ENCODE peak calls at places on chromosome 10, in four cellular contexts. One of them, this sample, is unnamed. For H3K79me2, the result is how much of the 10 kb centered on the place peaks cover.

GRCh38 chr10:18618995-18619394 is 32.4 kb downstream of the NSUN6 start:
- DNase-seq in GM23338: no peak
- DNase-seq in PC-3: no peak
- DNase-seq in OCI-LY7: no peak
- DNase-seq in this sample: no peak

GRCh38 chr10:124743188-124744046 is 761 bp downstream of the FAM53B start:
- DNase-seq in PC-3: peak
- DNase-seq in OCI-LY7: peak
- DNase-seq in GM23338: peak
- DNase-seq in this sample: peak

GRCh38 chr10:73865459-73866442 is 8.6 kb downstream of the CAMK2G start:
- DNase-seq in OCI-LY7: peak
- DNase-seq in GM23338: no peak
- DNase-seq in PC-3: no peak
- DNase-seq in this sample: no peak

GRCh38 chr10:13352519-13352918 is 4.4 kb upstream of the SEPHS1 start:
- DNase-seq in OCI-LY7: peak
- DNase-seq in GM23338: peak
- DNase-seq in PC-3: no peak
- DNase-seq in this sample: no peak

GRCh38 chr10:70784476-70784875 is 701 bp downstream of the TBATA start:
- DNase-seq in GM23338: no peak
- DNase-seq in OCI-LY7: no peak
- DNase-seq in PC-3: peak
- DNase-seq in this sample: no peak

GRCh38 chr10:120575411-120575810 is 118.4 kb downstream of the PLPP4 start:
- DNase-seq in GM23338: no peak
- DNase-seq in PC-3: no peak
- DNase-seq in OCI-LY7: no peak
- DNase-seq in this sample: no peak

GRCh38 chr10:81843042-81843441 is 32.0 kb upstream of the NRG3 start:
- DNase-seq in OCI-LY7: no peak
- DNase-seq in GM23338: peak
- DNase-seq in PC-3: no peak
- DNase-seq in this sample: no peak

GRCh38 chr10:48671914-48672595 is 12.6 kb upstream of the WDFY4 start:
- DNase-seq in OCI-LY7: peak
- DNase-seq in PC-3: no peak
- DNase-seq in GM23338: no peak
- DNase-seq in this sample: no peak

GRCh38 chr10:49222170-49222569 is 34.0 kb upstream of the TMEM273 start:
- DNase-seq in OCI-LY7: peak
- DNase-seq in PC-3: peak
- DNase-seq in GM23338: no peak
- DNase-seq in this sample: no peak

DNA sequence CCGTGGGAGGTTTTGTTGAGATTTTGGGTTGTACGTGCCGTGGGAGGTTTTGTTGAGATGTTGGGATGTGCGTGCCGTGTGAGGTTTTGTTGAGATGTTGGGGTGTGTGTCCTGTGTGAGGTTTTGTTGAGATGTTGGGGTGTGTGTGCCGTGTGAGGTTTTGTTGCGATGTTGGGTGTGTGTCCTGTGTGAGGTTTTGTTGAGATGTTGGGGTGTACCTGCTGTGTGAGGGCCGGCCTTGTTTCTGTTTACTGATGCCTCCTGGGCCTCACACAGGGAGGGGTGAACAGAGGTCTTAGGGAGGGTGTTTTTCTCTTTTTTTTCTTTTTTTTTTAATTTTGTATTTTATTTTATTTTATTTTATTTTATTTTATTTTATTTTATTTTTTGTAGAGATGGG is 36.7 kb downstream of the INPP5A start:
- DNase-seq in PC-3: no peak
- DNase-seq in OCI-LY7: no peak
- DNase-seq in GM23338: no peak
- DNase-seq in this sample: no peak
- H3K79me2 ChIP-seq in PC-3: under half
- H3K79me2 ChIP-seq in OCI-LY7: under half
- H3K79me2 ChIP-seq in GM23338: under half
- H3K79me2 ChIP-seq in this sample: half or more

DNA sequence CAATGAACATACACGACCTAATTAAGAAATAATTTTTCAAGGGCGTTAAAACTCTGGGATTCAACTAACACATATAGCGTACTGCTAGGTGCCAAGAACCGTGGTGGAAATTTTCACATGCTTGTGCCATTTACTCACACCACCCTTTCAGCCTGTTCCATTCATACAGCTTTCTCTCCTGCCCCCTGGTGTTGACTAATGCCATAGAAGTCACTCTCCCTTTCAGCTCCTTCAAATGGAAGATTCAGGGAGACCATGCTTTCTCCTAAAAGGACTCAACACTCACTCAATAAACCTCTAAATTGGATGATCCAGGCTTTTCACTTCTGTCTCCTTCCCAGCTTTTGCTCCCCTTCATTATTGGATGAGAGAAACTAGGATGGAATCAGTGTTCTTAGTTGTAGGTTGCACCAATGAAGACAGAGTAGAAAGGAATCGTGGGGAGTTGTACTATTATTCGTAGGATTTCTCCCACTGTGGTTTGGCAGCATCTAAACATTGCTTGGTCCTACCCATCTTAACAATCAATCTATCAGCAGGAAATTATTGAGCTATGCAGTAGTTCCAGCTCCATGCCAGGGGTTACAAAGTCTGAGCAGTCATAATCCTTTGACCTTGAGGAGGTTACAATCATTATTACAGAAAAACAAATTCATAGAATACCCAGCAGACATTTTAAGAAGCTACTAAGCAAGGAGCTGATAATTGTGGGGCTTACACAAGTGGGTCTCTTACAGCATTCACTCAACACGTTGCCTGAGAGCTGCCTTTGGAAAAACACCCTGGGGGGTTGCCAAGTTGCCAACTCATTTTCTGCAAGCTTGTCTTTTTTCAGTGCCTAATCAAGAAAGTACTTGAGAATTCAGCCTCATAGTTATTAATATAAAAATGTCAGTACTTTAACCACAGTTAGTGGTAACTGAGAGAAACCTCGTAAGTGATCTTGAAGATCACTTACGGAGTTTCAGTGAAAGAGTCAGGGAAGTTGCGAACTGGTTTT is 2.8 kb upstream of the PPP1R3C start:
- DNase-seq in PC-3: peak
- DNase-seq in OCI-LY7: peak
- DNase-seq in GM23338: peak
- DNase-seq in this sample: peak
- TF ChIP-seq EZH2phosphoT487 in PC-3: no peak
- TF ChIP-seq EZH2phosphoT487 in OCI-LY7: no peak
- TF ChIP-seq EZH2phosphoT487 in GM23338: no peak
- TF ChIP-seq EZH2phosphoT487 in this sample: no peak

GRCh38 chr10:96641896-96642295 is 55.1 kb upstream of the TM9SF3 start:
- DNase-seq in GM23338: no peak
- DNase-seq in OCI-LY7: no peak
- DNase-seq in PC-3: no peak
- DNase-seq in this sample: no peak

GRCh38 chr10:96641396-96641795 is 54.6 kb upstream of the TM9SF3 start:
- DNase-seq in PC-3: no peak
- DNase-seq in OCI-LY7: no peak
- DNase-seq in GM23338: no peak
- DNase-seq in this sample: no peak

GRCh38 chr10:96642530-96642929 is 55.7 kb upstream of the TM9SF3 start:
- DNase-seq in PC-3: no peak
- DNase-seq in GM23338: no peak
- DNase-seq in OCI-LY7: no peak
- DNase-seq in this sample: no peak

GRCh38 chr10:96643920-96644319 is 57.1 kb upstream of the TM9SF3 start:
- DNase-seq in OCI-LY7: no peak
- DNase-seq in PC-3: no peak
- DNase-seq in GM23338: no peak
- DNase-seq in this sample: no peak

GRCh38 chr10:96642973-96643372 is 56.2 kb upstream of the TM9SF3 start:
- DNase-seq in GM23338: peak
- DNase-seq in PC-3: peak
- DNase-seq in OCI-LY7: peak
- DNase-seq in this sample: peak
- H3K79me2 ChIP-seq in GM23338: under half
- H3K79me2 ChIP-seq in PC-3: under half
- H3K79me2 ChIP-seq in OCI-LY7: under half
- H3K79me2 ChIP-seq in this sample: under half

GRCh38 chr10:128898133-128898915 is 568.7 kb upstream of the MGMT start:
- DNase-seq in GM23338: peak
- DNase-seq in PC-3: no peak
- DNase-seq in OCI-LY7: no peak
- DNase-seq in this sample: no peak

GRCh38 chr10:128898916-128899195 is 568.2 kb upstream of the MGMT start:
- DNase-seq in GM23338: no peak
- DNase-seq in PC-3: no peak
- DNase-seq in OCI-LY7: no peak
- DNase-seq in this sample: no peak

GRCh38 chr10:128900456-128900855 is 566.6 kb upstream of the MGMT start:
- DNase-seq in GM23338: no peak
- DNase-seq in PC-3: no peak
- DNase-seq in OCI-LY7: no peak
- DNase-seq in this sample: no peak

GRCh38 chr10:128897414-128897928 is 569.6 kb upstream of the MGMT start:
- DNase-seq in PC-3: no peak
- DNase-seq in OCI-LY7: no peak
- DNase-seq in GM23338: peak
- DNase-seq in this sample: no peak

DNA sequence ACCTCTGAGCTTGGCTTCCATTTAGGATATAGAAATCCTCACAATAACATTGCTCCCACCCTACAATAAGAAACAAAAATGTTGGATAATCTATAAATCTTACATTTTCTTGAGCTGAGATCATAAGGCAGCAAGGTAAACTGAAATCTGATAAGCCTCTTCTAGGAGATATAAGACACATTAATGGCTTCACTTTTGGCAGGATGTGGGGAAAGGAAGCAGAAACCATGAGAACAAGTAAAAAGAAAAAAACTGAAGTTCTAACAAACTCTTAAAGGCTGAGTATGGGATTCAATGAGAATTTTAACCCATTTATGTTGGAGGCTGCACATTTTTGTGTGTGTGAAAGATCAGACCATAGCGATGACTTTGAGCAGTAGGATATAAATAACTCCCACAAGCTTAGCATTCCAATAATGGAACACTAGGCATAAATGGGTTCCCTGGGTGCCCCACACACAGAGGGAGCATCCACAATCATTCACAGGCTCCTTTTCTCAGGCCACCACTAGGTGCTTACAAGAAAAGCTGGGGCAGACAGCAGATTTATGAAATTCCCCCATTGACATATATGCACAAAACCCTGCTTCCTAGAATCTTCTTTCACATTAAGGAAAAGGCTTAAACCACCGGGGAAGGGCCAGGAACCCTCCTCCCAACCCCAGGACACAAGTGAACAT is 564.9 kb upstream of the MGMT start:
- DNase-seq in GM23338: no peak
- DNase-seq in OCI-LY7: no peak
- DNase-seq in PC-3: no peak
- DNase-seq in this sample: no peak
- TF ChIP-seq EZH2phosphoT487 in GM23338: no peak
- TF ChIP-seq EZH2phosphoT487 in OCI-LY7: no peak
- TF ChIP-seq EZH2phosphoT487 in PC-3: no peak
- TF ChIP-seq EZH2phosphoT487 in this sample: no peak

GRCh38 chr10:114837690-114838089 is 16.1 kb downstream of the FHIP2A start:
- DNase-seq in GM23338: no peak
- DNase-seq in PC-3: no peak
- DNase-seq in OCI-LY7: no peak
- DNase-seq in this sample: no peak
- H3K79me2 ChIP-seq in GM23338: under half
- H3K79me2 ChIP-seq in PC-3: under half
- H3K79me2 ChIP-seq in OCI-LY7: under half
- H3K79me2 ChIP-seq in this sample: under half

GRCh38 chr10:119267384-119267783 is 60.0 kb downstream of the GRK5 start:
- DNase-seq in PC-3: no peak
- DNase-seq in OCI-LY7: no peak
- DNase-seq in GM23338: no peak
- DNase-seq in this sample: no peak

GRCh38 chr10:119268428-119268827 is 61.1 kb downstream of the GRK5 start:
- DNase-seq in GM23338: no peak
- DNase-seq in PC-3: no peak
- DNase-seq in OCI-LY7: no peak
- DNase-seq in this sample: no peak

GRCh38 chr10:119270893-119271361 is 63.6 kb downstream of the GRK5 start:
- DNase-seq in OCI-LY7: no peak
- DNase-seq in PC-3: peak
- DNase-seq in GM23338: no peak
- DNase-seq in this sample: peak

GRCh38 chr10:119269737-119270136 is 62.4 kb downstream of the GRK5 start:
- DNase-seq in OCI-LY7: no peak
- DNase-seq in PC-3: no peak
- DNase-seq in GM23338: no peak
- DNase-seq in this sample: no peak

GRCh38 chr10:119268871-119269506 is 61.6 kb downstream of the GRK5 start:
- DNase-seq in GM23338: no peak
- DNase-seq in PC-3: no peak
- DNase-seq in OCI-LY7: no peak
- DNase-seq in this sample: no peak
- TF ChIP-seq EZH2phosphoT487 in GM23338: no peak
- TF ChIP-seq EZH2phosphoT487 in PC-3: no peak
- TF ChIP-seq EZH2phosphoT487 in OCI-LY7: no peak
- TF ChIP-seq EZH2phosphoT487 in this sample: no peak

GRCh38 chr10:21445161-21445560 is 80.3 kb downstream of the SKIDA1 start:
- DNase-seq in PC-3: no peak
- DNase-seq in GM23338: no peak
- DNase-seq in OCI-LY7: no peak
- DNase-seq in this sample: no peak
- H3K79me2 ChIP-seq in PC-3: under half
- H3K79me2 ChIP-seq in GM23338: under half
- H3K79me2 ChIP-seq in OCI-LY7: under half
- H3K79me2 ChIP-seq in this sample: under half

DNA sequence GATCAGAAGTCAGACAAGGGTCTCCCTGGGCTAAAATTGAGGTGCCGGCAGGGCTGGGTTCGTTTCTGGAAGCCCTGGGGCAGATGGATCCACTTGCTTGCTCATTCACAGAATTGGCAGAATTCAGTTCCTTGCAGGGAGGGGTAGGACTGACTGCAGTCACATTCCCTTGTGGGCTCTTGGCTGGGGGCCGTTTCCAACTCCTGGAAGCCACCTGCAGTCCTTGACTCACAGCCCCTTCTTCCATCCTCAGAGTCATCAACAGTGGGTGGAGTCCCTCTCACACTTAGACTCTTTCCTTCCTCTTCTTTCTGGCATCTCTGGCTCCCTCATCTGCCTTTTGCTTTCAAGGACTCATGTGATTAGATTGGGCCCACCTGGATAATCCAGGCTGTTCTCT is 54.6 kb upstream of the NANOS1 start:
- DNase-seq in GM23338: no peak
- DNase-seq in OCI-LY7: no peak
- DNase-seq in PC-3: no peak
- DNase-seq in this sample: no peak
- TF ChIP-seq EZH2phosphoT487 in GM23338: no peak
- TF ChIP-seq EZH2phosphoT487 in OCI-LY7: no peak
- TF ChIP-seq EZH2phosphoT487 in PC-3: no peak
- TF ChIP-seq EZH2phosphoT487 in this sample: no peak

GRCh38 chr10:132746801-132747625 is 38.9 kb downstream of the NKX6-2 start:
- DNase-seq in OCI-LY7: no peak
- DNase-seq in GM23338: peak
- DNase-seq in PC-3: no peak
- DNase-seq in this sample: no peak
- H3K79me2 ChIP-seq in OCI-LY7: under half
- H3K79me2 ChIP-seq in GM23338: under half
- H3K79me2 ChIP-seq in PC-3: under half
- H3K79me2 ChIP-seq in this sample: under half